ENCODE peak calls at places on chromosomes 5 and 9, in eight cellular contexts. V is Peyer's patch, U is NB4, I is mucosa of descending colon, D is cardiac muscle cell, T is left ventricle myocardium inferior, H is psoas muscle, J is stomach. O is an unnamed sample.

GRCh38 chr5:169164481-169164925 is 136.4 kb downstream of the SLIT3 start:
- DNase-seq in V (no peak), U (no peak), I (no peak), D (no peak), T (no peak), H (no peak), J (peak; percentile 74), O (peak; percentile 95)

GRCh38 chr5:174799146-174799545 is 74.8 kb downstream of the MSX2 start:
- DNase-seq in V (no peak), U (no peak), I (no peak), D (peak; percentile 5), T (no peak), H (no peak), J (no peak), O (no peak)

GRCh38 chr9:109329274-109330258 is 8.7 kb upstream of the EPB41L4B start:
- DNase-seq in V (no peak), U (no peak), I (peak; percentile 73), D (peak; percentile 30), T (peak; percentile 40), H (peak; percentile 52), J (peak; percentile 88), O (peak; percentile 96)

GRCh38 chr5:177113566-177114424 is 19.8 kb upstream of the NSD1 start:
- DNase-seq in V (peak; percentile 75), U (peak; percentile 74), I (peak; percentile 88), D (peak; percentile 69), T (peak; percentile 75), H (peak; percentile 72), J (peak; percentile 81), O (peak; percentile 69)

GRCh38 chr9:134898319-134898718 is 17.7 kb downstream of the FCN2 start:
- DNase-seq in V (peak; percentile 4), U (no peak), I (no peak), D (no peak), T (no peak), H (no peak), J (no peak), O (no peak)

GRCh38 chr9:126642839-126643238 is 29.1 kb downstream of the LMX1B start:
- DNase-seq in V (no peak), U (no peak), I (no peak), D (no peak), T (no peak), H (no peak), J (no peak), O (no peak)

GRCh38 chr9:72006481-72006880 is 53.9 kb downstream of the C9orf57 start:
- DNase-seq in V (no peak), U (no peak), I (no peak), D (no peak), T (no peak), H (no peak), J (no peak), O (no peak)

GRCh38 chr9:115115117-115115880 is 2.7 kb downstream of the TNC start:
- DNase-seq in V (no peak), U (no peak), I (no peak), D (no peak), T (no peak), H (no peak), J (no peak), O (peak; percentile 67)

GRCh38 chr9:116323571-116323970 is 170.0 kb downstream of the PAPPA start:
- DNase-seq in V (no peak), U (no peak), I (no peak), D (no peak), T (no peak), H (no peak), J (no peak), O (no peak)

GRCh38 chr5:76958976-76959767 is 6.3 kb downstream of the CRHBP start:
- DNase-seq in V (no peak), U (peak; percentile 39), I (no peak), D (no peak), T (no peak), H (no peak), J (no peak), O (peak; percentile 52)

GRCh38 chr5:123460296-123460729 is 37.1 kb upstream of the CEP120 start:
- DNase-seq in V (no peak), U (no peak), I (peak; percentile 78), D (no peak), T (no peak), H (no peak), J (no peak), O (peak; percentile 89)

GRCh38 chr9:131179561-131180219 is 54.3 kb downstream of the NUP214 start:
- DNase-seq in V (no peak), U (no peak), I (no peak), D (no peak), T (no peak), H (no peak), J (no peak), O (peak; percentile 30)

GRCh38 chr9:131180454-131180853 is 55.1 kb downstream of the NUP214 start:
- DNase-seq in V (no peak), U (no peak), I (no peak), D (no peak), T (no peak), H (no peak), J (no peak), O (no peak)

GRCh38 chr9:131181091-131181681 is 55.8 kb downstream of the NUP214 start:
- DNase-seq in V (no peak), U (peak; percentile 7), I (no peak), D (peak; percentile 42), T (no peak), H (no peak), J (no peak), O (no peak)

GRCh38 chr9:131178895-131179294 is 53.5 kb downstream of the NUP214 start:
- DNase-seq in V (no peak), U (no peak), I (no peak), D (no peak), T (no peak), H (no peak), J (no peak), O (no peak)

DNA sequence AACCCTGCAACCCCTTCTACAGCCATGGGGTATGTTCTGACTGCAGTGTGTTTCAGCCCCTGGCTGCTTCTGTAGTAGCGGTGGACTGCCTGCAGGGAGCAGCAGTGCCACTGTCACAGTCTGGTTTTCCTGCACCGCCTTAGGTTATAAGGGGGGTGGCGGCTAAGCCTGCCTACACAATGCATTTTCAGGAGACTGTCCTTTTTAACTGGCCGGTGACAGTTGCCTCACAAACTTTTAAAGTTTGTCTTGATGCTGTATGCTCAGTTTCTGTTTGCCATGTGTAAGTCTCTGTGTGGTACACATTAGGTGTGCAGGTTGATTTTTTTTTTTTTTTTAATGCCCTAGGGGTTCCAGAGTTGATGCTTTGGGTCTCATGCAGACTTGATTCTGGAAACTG is 53.0 kb downstream of the NUP214 start:
- DNase-seq in V (peak; percentile 70), U (peak; percentile 80), I (peak; percentile 79), D (peak; percentile 85), T (peak; percentile 68), H (peak; percentile 63), J (peak; percentile 63), O (peak; percentile 65)
- TF ChIP-seq CTCF in V (peak; percentile 78), U (peak; percentile 95), I (peak; percentile 85), D (peak; percentile 98), T (peak; percentile 98), H (peak; percentile 96), J (peak; percentile 88), O (peak; percentile 98)

GRCh38 chr5:181064987-181065386 is 24.9 kb downstream of the BTNL9 start:
- DNase-seq in V (no peak), U (no peak), I (no peak), D (no peak), T (no peak), H (no peak), J (no peak), O (no peak)

GRCh38 chr5:181071257-181071656 is 31.2 kb downstream of the BTNL9 start:
- DNase-seq in V (no peak), U (no peak), I (no peak), D (no peak), T (no peak), H (no peak), J (no peak), O (no peak)

GRCh38 chr5:181070523-181070922 is 30.5 kb downstream of the BTNL9 start:
- DNase-seq in V (no peak), U (no peak), I (no peak), D (no peak), T (no peak), H (no peak), J (no peak), O (no peak)

DNA sequence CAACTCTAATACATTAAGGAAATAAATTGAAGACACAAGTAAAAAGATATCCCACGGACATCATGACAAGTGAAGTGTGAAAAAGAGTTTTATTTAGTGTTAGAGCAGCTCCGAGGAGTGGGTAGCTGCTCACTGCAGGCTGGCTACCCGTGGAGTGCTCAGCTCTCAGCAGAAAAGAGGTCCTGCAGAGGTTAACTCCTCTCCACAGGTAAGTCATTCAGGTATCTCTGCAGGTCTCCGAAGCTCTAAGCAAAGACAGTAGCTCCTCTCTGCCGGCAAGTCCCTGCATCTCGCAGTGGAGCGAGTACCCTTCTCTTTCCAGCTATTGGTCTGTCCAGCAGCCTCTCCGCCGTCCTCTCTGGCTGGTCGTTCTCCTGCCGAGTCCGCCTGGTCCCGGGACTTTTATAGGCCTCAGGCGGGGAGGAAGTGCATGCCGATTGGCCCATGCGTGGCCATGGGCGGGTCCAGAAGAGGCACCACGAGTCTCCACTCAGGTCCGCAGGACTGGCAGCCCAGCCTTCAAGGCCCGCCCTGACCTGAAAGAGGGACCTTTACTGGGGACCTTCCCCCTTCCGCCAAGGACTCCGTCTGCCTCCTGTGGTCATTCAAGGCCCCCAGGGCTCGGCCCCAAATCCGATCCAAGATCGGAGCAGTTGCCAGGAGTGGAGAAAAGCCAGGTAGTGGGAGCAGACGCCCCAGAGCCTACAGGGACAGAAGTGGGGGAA is 29.9 kb downstream of the BTNL9 start:
- DNase-seq in V (no peak), U (no peak), I (no peak), D (no peak), T (no peak), H (no peak), J (no peak), O (no peak)
- H3K4me3 ChIP-seq in V (no peak overlapping the region), U (no peak overlapping the region), I (no peak overlapping the region), D (no peak overlapping the region), T (no peak overlapping the region), H (no peak overlapping the region), J (no peak overlapping the region), O (no peak overlapping the region)

GRCh38 chr9:120892177-120892747 is 15.3 kb upstream of the PHF19 start:
- DNase-seq in V (no peak), U (no peak), I (no peak), D (no peak), T (no peak), H (no peak), J (no peak), O (no peak)

GRCh38 chr9:120890415-120891254 is 13.6 kb upstream of the PHF19 start:
- DNase-seq in V (no peak), U (peak; percentile 71), I (no peak), D (no peak), T (no peak), H (no peak), J (no peak), O (no peak)

GRCh38 chr9:120891255-120891954 is 14.4 kb upstream of the PHF19 start:
- DNase-seq in V (peak; percentile 69), U (no peak), I (no peak), D (no peak), T (no peak), H (no peak), J (no peak), O (peak; percentile 71)

GRCh38 chr9:120888626-120889025 is 11.6 kb upstream of the PHF19 start:
- DNase-seq in V (no peak), U (no peak), I (no peak), D (no peak), T (no peak), H (no peak), J (no peak), O (no peak)

GRCh38 chr9:120889606-120890396 is 12.8 kb upstream of the PHF19 start:
- DNase-seq in V (no peak), U (no peak), I (no peak), D (no peak), T (no peak), H (no peak), J (no peak), O (no peak)
- TF ChIP-seq CTCF in V (no peak), U (no peak), I (no peak), D (no peak), T (no peak), H (no peak), J (no peak), O (no peak)

GRCh38 chr9:34958411-34958982 is 412 bp downstream of the PHF24 start:
- DNase-seq in V (no peak), U (no peak), I (no peak), D (no peak), T (no peak), H (no peak), J (no peak), O (no peak)
- H3K4me3 ChIP-seq in V (no peak overlapping the region), U (no peak overlapping the region), I (no peak overlapping the region), D (peak overlapping the region; percentile 50), T (peak overlapping the region; percentile 63), H (peak overlapping the region; percentile 61), J (peak overlapping the region; percentile 51), O (peak overlapping the region; percentile 8)